ENCODE peak calls at places on chromosomes 7 and 10, in seven cellular contexts. One of them, this sample, is unnamed.

GRCh38 chr10:5461201-5461585 is 38.2 kb downstream of the CALML5 start:
- DNase-seq in tibial artery: no peak
- DNase-seq in prostate gland: no peak
- DNase-seq in GM13976: no peak
- DNase-seq in osteocyte: no peak
- DNase-seq in lower leg skin: no peak
- DNase-seq in hepatocyte: no peak
- DNase-seq in this sample: no peak

GRCh38 chr7:108178393-108178792 is 48.2 kb upstream of the LAMB4 start:
- DNase-seq in osteocyte: no peak
- DNase-seq in GM13976: no peak
- DNase-seq in hepatocyte: no peak
- DNase-seq in prostate gland: no peak
- DNase-seq in lower leg skin: no peak
- DNase-seq in tibial artery: no peak
- DNase-seq in this sample: no peak

GRCh38 chr7:101717986-101718746 is 89.1 kb upstream of the MYL10 start:
- DNase-seq in lower leg skin: no peak
- DNase-seq in prostate gland: no peak
- DNase-seq in tibial artery: no peak
- DNase-seq in osteocyte: no peak
- DNase-seq in hepatocyte: peak
- DNase-seq in GM13976: no peak
- DNase-seq in this sample: no peak

GRCh38 chr7:9307131-9307530 is 873.7 kb downstream of the NXPH1 start:
- DNase-seq in tibial artery: no peak
- DNase-seq in hepatocyte: no peak
- DNase-seq in lower leg skin: no peak
- DNase-seq in prostate gland: no peak
- DNase-seq in GM13976: no peak
- DNase-seq in osteocyte: no peak
- DNase-seq in this sample: no peak

GRCh38 chr10:100912013-100912608 is 652 bp upstream of the SLF2 start:
- DNase-seq in prostate gland: no peak
- DNase-seq in osteocyte: no peak
- DNase-seq in lower leg skin: no peak
- DNase-seq in GM13976: no peak
- DNase-seq in tibial artery: no peak
- DNase-seq in hepatocyte: peak
- DNase-seq in this sample: no peak

GRCh38 chr10:76337641-76338040 is 906.2 kb downstream of the LRMDA start:
- DNase-seq in hepatocyte: no peak
- DNase-seq in lower leg skin: no peak
- DNase-seq in GM13976: no peak
- DNase-seq in tibial artery: no peak
- DNase-seq in osteocyte: no peak
- DNase-seq in prostate gland: no peak
- DNase-seq in this sample: no peak

GRCh38 chr10:71442859-71443570 is 46.3 kb downstream of the CDH23 start:
- DNase-seq in tibial artery: no peak
- DNase-seq in prostate gland: no peak
- DNase-seq in GM13976: no peak
- DNase-seq in osteocyte: no peak
- DNase-seq in lower leg skin: no peak
- DNase-seq in hepatocyte: no peak
- DNase-seq in this sample: no peak

GRCh38 chr7:2225336-2225735 is 7.4 kb downstream of the MAD1L1 start:
- DNase-seq in hepatocyte: no peak
- DNase-seq in GM13976: no peak
- DNase-seq in tibial artery: no peak
- DNase-seq in prostate gland: no peak
- DNase-seq in osteocyte: no peak
- DNase-seq in lower leg skin: peak
- DNase-seq in this sample: no peak

GRCh38 chr7:79050592-79050991 is 402.9 kb downstream of the MAGI2 start:
- DNase-seq in lower leg skin: no peak
- DNase-seq in osteocyte: no peak
- DNase-seq in tibial artery: no peak
- DNase-seq in GM13976: no peak
- DNase-seq in hepatocyte: peak
- DNase-seq in prostate gland: no peak
- DNase-seq in this sample: no peak

GRCh38 chr7:65832281-65832680 is 40.6 kb upstream of the VKORC1L1 start:
- DNase-seq in lower leg skin: no peak
- DNase-seq in osteocyte: no peak
- DNase-seq in prostate gland: no peak
- DNase-seq in tibial artery: no peak
- DNase-seq in hepatocyte: peak
- DNase-seq in GM13976: no peak
- DNase-seq in this sample: no peak

GRCh38 chr7:93812061-93812460 is 78.5 kb downstream of the TFPI2 start:
- DNase-seq in lower leg skin: no peak
- DNase-seq in hepatocyte: no peak
- DNase-seq in osteocyte: no peak
- DNase-seq in GM13976: no peak
- DNase-seq in prostate gland: no peak
- DNase-seq in tibial artery: no peak
- DNase-seq in this sample: no peak

GRCh38 chr7:78499283-78499682 is 700.7 kb downstream of the PHTF2 start:
- DNase-seq in hepatocyte: no peak
- DNase-seq in osteocyte: no peak
- DNase-seq in lower leg skin: no peak
- DNase-seq in tibial artery: no peak
- DNase-seq in prostate gland: no peak
- DNase-seq in GM13976: no peak
- DNase-seq in this sample: no peak

GRCh38 chr10:43398939-43399871 is 9.8 kb downstream of the HNRNPF start:
- DNase-seq in prostate gland: no peak
- DNase-seq in osteocyte: no peak
- DNase-seq in lower leg skin: no peak
- DNase-seq in hepatocyte: no peak
- DNase-seq in GM13976: no peak
- DNase-seq in tibial artery: no peak
- DNase-seq in this sample: peak

GRCh38 chr10:110008518-110009339 is 945 bp downstream of the ADD3 start:
- DNase-seq in lower leg skin: no peak
- DNase-seq in GM13976: peak
- DNase-seq in osteocyte: no peak
- DNase-seq in prostate gland: peak
- DNase-seq in hepatocyte: peak
- DNase-seq in tibial artery: no peak
- DNase-seq in this sample: peak

GRCh38 chr7:76340617-76341131 is 18.1 kb downstream of the YWHAG start:
- DNase-seq in tibial artery: peak
- DNase-seq in hepatocyte: no peak
- DNase-seq in GM13976: no peak
- DNase-seq in osteocyte: no peak
- DNase-seq in lower leg skin: no peak
- DNase-seq in prostate gland: no peak
- DNase-seq in this sample: no peak

GRCh38 chr7:43119371-43120069 is 7.1 kb downstream of the HECW1 start:
- DNase-seq in prostate gland: no peak
- DNase-seq in osteocyte: no peak
- DNase-seq in GM13976: no peak
- DNase-seq in lower leg skin: no peak
- DNase-seq in hepatocyte: no peak
- DNase-seq in tibial artery: no peak
- DNase-seq in this sample: no peak

GRCh38 chr10:32459072-32459703 is 13.2 kb downstream of the CCDC7 start:
- DNase-seq in prostate gland: no peak
- DNase-seq in GM13976: no peak
- DNase-seq in lower leg skin: no peak
- DNase-seq in tibial artery: no peak
- DNase-seq in osteocyte: no peak
- DNase-seq in hepatocyte: no peak
- DNase-seq in this sample: no peak

GRCh38 chr7:131293018-131293417 is 34.7 kb upstream of the MKLN1 start:
- DNase-seq in tibial artery: no peak
- DNase-seq in lower leg skin: no peak
- DNase-seq in hepatocyte: no peak
- DNase-seq in prostate gland: no peak
- DNase-seq in osteocyte: no peak
- DNase-seq in GM13976: no peak
- DNase-seq in this sample: no peak

GRCh38 chr10:44977287-44978212 is 1.1 kb downstream of the DEPP1 start:
- DNase-seq in tibial artery: peak
- DNase-seq in lower leg skin: no peak
- DNase-seq in GM13976: no peak
- DNase-seq in prostate gland: no peak
- DNase-seq in hepatocyte: no peak
- DNase-seq in osteocyte: no peak
- DNase-seq in this sample: no peak

GRCh38 chr10:44978213-44978569 is 418 bp downstream of the DEPP1 start:
- DNase-seq in tibial artery: peak
- DNase-seq in GM13976: no peak
- DNase-seq in hepatocyte: no peak
- DNase-seq in osteocyte: no peak
- DNase-seq in lower leg skin: no peak
- DNase-seq in prostate gland: no peak
- DNase-seq in this sample: no peak

GRCh38 chr10:44979281-44980181 is 922 bp upstream of the DEPP1 start:
- DNase-seq in osteocyte: no peak
- DNase-seq in lower leg skin: no peak
- DNase-seq in prostate gland: no peak
- DNase-seq in GM13976: no peak
- DNase-seq in hepatocyte: no peak
- DNase-seq in tibial artery: peak
- DNase-seq in this sample: no peak

GRCh38 chr10:44980309-44981171 is 1.9 kb upstream of the DEPP1 start:
- DNase-seq in GM13976: peak
- DNase-seq in hepatocyte: no peak
- DNase-seq in prostate gland: no peak
- DNase-seq in lower leg skin: no peak
- DNase-seq in tibial artery: peak
- DNase-seq in osteocyte: no peak
- DNase-seq in this sample: no peak

DNA sequence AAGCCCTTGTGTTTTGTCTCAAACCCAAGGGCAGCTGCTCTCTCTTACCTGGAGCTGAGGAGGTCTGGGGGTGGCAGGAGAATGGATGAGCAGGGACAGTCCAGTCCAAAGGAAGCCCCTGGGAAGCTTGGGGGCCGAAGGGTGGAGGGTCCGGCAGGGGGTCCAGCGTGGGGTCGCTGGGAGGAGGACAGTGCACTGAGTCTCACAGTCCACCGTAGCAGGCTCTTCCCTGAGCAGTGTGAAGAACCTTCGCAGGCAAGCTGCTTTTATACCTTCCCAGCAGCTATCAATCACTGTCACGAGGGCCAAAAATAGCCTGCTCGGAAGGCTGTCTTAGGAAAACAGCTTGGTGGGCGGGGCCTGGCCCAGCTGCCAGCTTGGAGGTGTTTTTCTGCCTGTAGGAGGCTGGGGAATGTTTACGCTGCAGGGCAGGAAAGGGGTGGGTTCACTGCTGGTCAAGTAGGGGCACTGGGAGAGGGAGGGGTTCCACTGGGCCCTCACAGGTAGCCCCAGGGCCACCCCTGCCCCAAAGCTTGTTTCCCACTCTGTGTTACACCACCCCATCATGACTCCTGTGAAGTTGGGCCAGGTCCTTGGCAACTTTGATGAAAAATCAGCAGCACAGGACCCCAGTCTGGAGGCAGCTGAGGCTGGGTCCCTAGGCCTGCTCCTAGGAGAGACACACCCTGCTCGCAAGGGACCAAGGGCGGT is at the start of gene DEPP1:
- DNase-seq in lower leg skin: peak
- DNase-seq in GM13976: peak
- DNase-seq in prostate gland: peak
- DNase-seq in osteocyte: peak
- DNase-seq in hepatocyte: peak
- DNase-seq in tibial artery: peak
- DNase-seq in this sample: peak
- TF ChIP-seq CTCF in lower leg skin: no peak
- TF ChIP-seq CTCF in GM13976: no peak
- TF ChIP-seq CTCF in prostate gland: peak
- TF ChIP-seq CTCF in osteocyte: no peak
- TF ChIP-seq CTCF in hepatocyte: no peak
- TF ChIP-seq CTCF in tibial artery: peak
- TF ChIP-seq CTCF in this sample: no peak

GRCh38 chr10:112221545-112221944 is 38.0 kb upstream of the GPAM start:
- DNase-seq in prostate gland: no peak
- DNase-seq in osteocyte: no peak
- DNase-seq in hepatocyte: no peak
- DNase-seq in lower leg skin: no peak
- DNase-seq in tibial artery: no peak
- DNase-seq in GM13976: no peak
- DNase-seq in this sample: no peak
- TF ChIP-seq CTCF in prostate gland: no peak
- TF ChIP-seq CTCF in osteocyte: no peak
- TF ChIP-seq CTCF in hepatocyte: no peak
- TF ChIP-seq CTCF in lower leg skin: no peak
- TF ChIP-seq CTCF in tibial artery: no peak
- TF ChIP-seq CTCF in GM13976: no peak
- TF ChIP-seq CTCF in this sample: no peak

GRCh38 chr7:897086-897485 is 20.7 kb downstream of the GET4 start:
- DNase-seq in osteocyte: no peak
- DNase-seq in lower leg skin: no peak
- DNase-seq in prostate gland: no peak
- DNase-seq in hepatocyte: no peak
- DNase-seq in GM13976: no peak
- DNase-seq in tibial artery: no peak
- DNase-seq in this sample: no peak
- TF ChIP-seq CTCF in osteocyte: no peak
- TF ChIP-seq CTCF in lower leg skin: no peak
- TF ChIP-seq CTCF in prostate gland: no peak
- TF ChIP-seq CTCF in hepatocyte: no peak
- TF ChIP-seq CTCF in GM13976: no peak
- TF ChIP-seq CTCF in tibial artery: no peak
- TF ChIP-seq CTCF in this sample: no peak

GRCh38 chr10:93872776-93873175 is 21.0 kb upstream of the SLC35G1 start:
- DNase-seq in osteocyte: no peak
- DNase-seq in prostate gland: no peak
- DNase-seq in tibial artery: no peak
- DNase-seq in hepatocyte: no peak
- DNase-seq in lower leg skin: no peak
- DNase-seq in GM13976: no peak
- DNase-seq in this sample: no peak
- TF ChIP-seq CTCF in osteocyte: no peak
- TF ChIP-seq CTCF in prostate gland: no peak
- TF ChIP-seq CTCF in tibial artery: no peak
- TF ChIP-seq CTCF in hepatocyte: no peak
- TF ChIP-seq CTCF in lower leg skin: no peak
- TF ChIP-seq CTCF in GM13976: no peak
- TF ChIP-seq CTCF in this sample: no peak

GRCh38 chr10:67284589-67284988 is 358.8 kb downstream of the LRRTM3 start:
- DNase-seq in lower leg skin: no peak
- DNase-seq in prostate gland: no peak
- DNase-seq in GM13976: no peak
- DNase-seq in tibial artery: no peak
- DNase-seq in hepatocyte: no peak
- DNase-seq in osteocyte: no peak
- DNase-seq in this sample: no peak
- TF ChIP-seq CTCF in lower leg skin: no peak
- TF ChIP-seq CTCF in prostate gland: no peak
- TF ChIP-seq CTCF in GM13976: no peak
- TF ChIP-seq CTCF in tibial artery: no peak
- TF ChIP-seq CTCF in hepatocyte: peak
- TF ChIP-seq CTCF in osteocyte: no peak
- TF ChIP-seq CTCF in this sample: no peak